ENCODE peak calls at places on chromosomes 5 and 9, in eight cellular contexts. G is hepatocyte, D is PC-3, R is fibroblast of lung, F is A673, T is neural progenitor cell, M is H1, S is MM.1S. I is an unnamed sample.
A peak's percentile ranks its signal among the peaks of the same experiment; 100 is the strongest.

GRCh38 chr5:909086-909485 is 16.4 kb downstream of the TRIP13 start:
- DNase-seq in G (no peak), D (no peak), R (no peak), F (no peak), T (no peak), M (no peak), S (no peak), I (no peak)

GRCh38 chr5:139954022-139954421 is 89.1 kb downstream of the NRG2 start:
- DNase-seq in G (no peak), D (no peak), R (no peak), F (no peak), T (no peak), M (no peak), S (no peak), I (no peak)

GRCh38 chr5:31383734-31384133 is 148.2 kb downstream of the DROSHA start:
- DNase-seq in G (no peak), D (no peak), R (no peak), F (no peak), T (no peak), M (no peak), S (no peak), I (peak; percentile 23)

GRCh38 chr9:79301549-79301948 is 270.2 kb upstream of the TLE4 start:
- DNase-seq in G (no peak), D (no peak), R (no peak), F (peak; percentile 9), T (peak; percentile 51), M (no peak), S (no peak), I (no peak)

GRCh38 chr5:87410941-87411340 is 1.8 kb downstream of the CCNH start:
- DNase-seq in G (no peak), D (peak; percentile 46), R (peak; percentile 80), F (no peak), T (no peak), M (no peak), S (no peak), I (peak; percentile 97)

GRCh38 chr5:168377525-168377924 is 86.1 kb downstream of the WWC1 start:
- DNase-seq in G (no peak), D (no peak), R (no peak), F (no peak), T (no peak), M (no peak), S (no peak), I (no peak)

GRCh38 chr5:6220346-6221088 is 157.8 kb downstream of the MED10 start:
- DNase-seq in G (peak; percentile 32), D (no peak), R (no peak), F (no peak), T (peak; percentile 26), M (no peak), S (no peak), I (no peak)

GRCh38 chr9:123957168-123957721 is 27.3 kb upstream of the DENND1A start:
- DNase-seq in G (no peak), D (peak; percentile 63), R (no peak), F (no peak), T (no peak), M (no peak), S (no peak), I (no peak)

DNA sequence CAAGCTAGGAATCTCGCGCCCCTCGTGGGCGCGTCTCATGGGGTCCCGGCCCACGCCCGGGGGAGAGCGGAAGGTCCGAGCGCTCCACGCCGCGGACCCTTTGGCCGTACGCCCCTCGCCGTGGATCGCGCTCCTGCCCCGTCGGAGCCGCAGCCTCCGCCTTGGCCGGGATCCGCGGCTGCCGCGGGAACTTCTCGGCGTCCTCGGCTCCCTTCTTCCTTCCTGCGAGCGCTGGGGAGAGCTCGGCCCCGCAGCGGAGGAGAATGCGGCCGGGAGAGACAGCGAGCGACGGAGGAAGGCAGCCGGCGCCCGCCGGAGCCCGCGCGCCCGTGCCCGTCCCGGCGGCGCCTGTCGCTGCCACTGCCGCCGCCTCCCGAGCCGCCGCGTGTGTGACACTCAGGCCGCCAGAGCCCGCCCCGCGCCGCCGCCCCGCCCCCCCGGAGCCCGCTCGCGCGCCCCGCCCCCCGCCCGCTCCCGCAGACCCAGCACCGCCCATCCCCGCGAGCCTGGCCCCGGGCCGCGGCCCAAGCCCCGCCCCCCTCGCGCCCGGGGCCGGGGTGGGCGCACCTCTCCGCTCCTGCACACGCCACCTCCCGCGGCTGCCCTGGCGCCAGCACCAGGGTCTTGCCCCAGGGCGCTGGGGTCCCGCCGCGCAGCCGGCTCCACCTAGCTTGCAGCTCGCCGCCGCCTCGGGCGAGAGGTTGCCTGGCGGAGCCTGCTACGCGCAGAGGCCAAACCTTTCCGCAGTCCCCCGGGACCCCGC is at the start of gene SHB:
- DNase-seq in G (peak; percentile 91), D (peak; percentile 59), R (peak; percentile 48), F (peak; percentile 87), T (peak; percentile 92), M (peak; percentile 51), S (peak; percentile 81), I (no peak)
- TF ChIP-seq CTCF in G (peak; percentile 53), D (peak; percentile 17), R (no peak), F (peak; percentile 50), T (no peak), M (no peak), S (no peak), I (no peak)

GRCh38 chr9:96047116-96047639 is 171.7 kb downstream of the ERCC6L2 start:
- DNase-seq in G (no peak), D (no peak), R (no peak), F (no peak), T (no peak), M (no peak), S (no peak), I (no peak)

GRCh38 chr9:96047741-96048115 is 172.2 kb downstream of the ERCC6L2 start:
- DNase-seq in G (no peak), D (no peak), R (no peak), F (no peak), T (peak; percentile 50), M (no peak), S (no peak), I (no peak)

GRCh38 chr9:96050048-96050875 is 174.8 kb downstream of the ERCC6L2 start:
- DNase-seq in G (no peak), D (no peak), R (no peak), F (no peak), T (no peak), M (no peak), S (no peak), I (no peak)

GRCh38 chr9:96048954-96049831 is 173.7 kb downstream of the ERCC6L2 start:
- DNase-seq in G (no peak), D (no peak), R (no peak), F (no peak), T (no peak), M (no peak), S (no peak), I (no peak)

DNA sequence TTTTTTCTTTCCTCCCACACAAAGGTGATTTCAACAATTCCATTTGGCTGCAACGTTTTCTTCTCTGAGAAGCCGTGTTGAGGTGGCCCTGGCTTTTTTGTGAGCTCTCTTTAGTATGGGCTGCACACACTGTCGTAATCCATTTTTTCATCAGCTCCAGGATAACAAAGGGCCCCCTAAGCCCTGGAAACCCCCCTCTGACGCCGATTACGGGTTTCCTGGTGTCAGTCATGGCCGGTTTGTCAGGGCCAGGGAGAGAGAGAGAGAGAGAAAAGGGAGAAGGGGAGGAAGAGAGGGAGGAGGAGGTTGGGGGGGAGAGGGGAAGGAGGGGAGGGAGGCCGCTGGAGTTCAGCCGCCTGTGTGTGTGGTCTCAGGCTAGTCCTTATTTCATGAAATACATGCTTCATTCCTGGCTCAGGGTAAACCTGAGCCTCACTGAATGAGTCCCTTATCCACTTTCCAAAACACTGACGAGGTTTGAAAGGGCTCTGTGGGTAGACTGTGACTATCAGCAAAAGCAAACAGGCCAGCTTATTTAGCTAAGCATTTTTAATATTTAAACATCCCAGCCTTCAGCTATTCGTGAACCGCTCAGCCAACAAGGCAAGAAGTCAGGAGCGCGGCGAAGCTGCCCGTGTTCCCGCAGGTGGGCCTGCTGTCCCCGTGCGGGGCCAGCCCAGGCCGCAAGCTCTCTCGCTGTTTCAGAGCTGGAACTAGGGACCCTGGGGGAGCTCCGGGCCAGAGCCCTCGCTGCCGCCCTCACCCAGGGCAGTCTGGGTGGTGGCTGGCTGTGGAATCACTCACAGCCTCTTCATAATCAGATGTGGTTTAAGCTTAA is 172.8 kb downstream of the ERCC6L2 start:
- DNase-seq in G (peak; percentile 74), D (no peak), R (peak; percentile 31), F (peak; percentile 59), T (peak; percentile 80), M (no peak), S (no peak), I (no peak)
- TF ChIP-seq EZH2 in G (no peak), D (no peak), R (no peak), F (no peak), T (no peak), M (no peak), S (no peak), I (no peak)

DNA sequence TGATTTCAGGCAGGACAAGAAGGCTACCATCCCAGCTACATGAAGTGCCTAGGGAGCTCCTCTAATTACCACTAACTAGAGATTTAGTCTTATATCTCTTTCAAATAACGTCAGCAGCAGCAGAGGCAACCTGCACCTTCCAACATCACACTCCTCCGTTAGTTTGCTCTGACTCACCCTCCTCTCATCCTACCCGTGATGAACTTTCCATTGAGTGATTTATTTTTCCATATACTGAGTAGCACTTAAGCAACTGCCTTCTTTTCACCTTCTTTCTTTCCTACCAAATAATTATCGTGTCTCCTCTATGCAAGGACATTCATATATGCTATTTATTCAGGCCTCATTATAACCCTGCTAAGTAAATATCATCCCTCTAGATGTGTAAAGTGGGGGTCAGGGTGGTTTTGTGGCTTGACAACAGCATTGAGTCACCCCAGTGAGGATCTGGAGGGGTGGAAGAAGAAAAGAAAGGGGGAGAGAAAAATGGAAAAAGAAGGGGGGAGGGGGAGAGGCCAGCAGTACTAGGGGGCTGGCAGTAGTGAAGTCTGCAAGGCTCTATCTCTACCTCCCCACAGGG is 64.6 kb upstream of the CAST start:
- DNase-seq in G (no peak), D (peak; percentile 59), R (peak; percentile 50), F (no peak), T (no peak), M (no peak), S (no peak), I (peak; percentile 77)
- TF ChIP-seq CTCF in G (no peak), D (no peak), R (no peak), F (no peak), T (no peak), M (no peak), S (no peak), I (no peak)

GRCh38 chr5:73445708-73446630 is 2.6 kb downstream of the FOXD1 start:
- DNase-seq in G (no peak), D (no peak), R (peak; percentile 33), F (no peak), T (no peak), M (no peak), S (no peak), I (no peak)

GRCh38 chr5:73448072-73448432 is 525 bp downstream of the FOXD1 start:
- DNase-seq in G (no peak), D (no peak), R (no peak), F (peak; percentile 33), T (peak; percentile 59), M (no peak), S (peak; percentile 44), I (no peak)

GRCh38 chr5:73447234-73448071 is 1.1 kb downstream of the FOXD1 start:
- DNase-seq in G (peak; percentile 54), D (peak; percentile 38), R (peak; percentile 72), F (peak; percentile 61), T (peak; percentile 79), M (no peak), S (peak; percentile 55), I (peak; percentile 61)

GRCh38 chr5:73448451-73449136 is at the start of gene FOXD1:
- DNase-seq in G (peak; percentile 87), D (peak; percentile 83), R (peak; percentile 96), F (peak; percentile 83), T (peak; percentile 90), M (no peak), S (peak; percentile 80), I (peak; percentile 96)

DNA sequence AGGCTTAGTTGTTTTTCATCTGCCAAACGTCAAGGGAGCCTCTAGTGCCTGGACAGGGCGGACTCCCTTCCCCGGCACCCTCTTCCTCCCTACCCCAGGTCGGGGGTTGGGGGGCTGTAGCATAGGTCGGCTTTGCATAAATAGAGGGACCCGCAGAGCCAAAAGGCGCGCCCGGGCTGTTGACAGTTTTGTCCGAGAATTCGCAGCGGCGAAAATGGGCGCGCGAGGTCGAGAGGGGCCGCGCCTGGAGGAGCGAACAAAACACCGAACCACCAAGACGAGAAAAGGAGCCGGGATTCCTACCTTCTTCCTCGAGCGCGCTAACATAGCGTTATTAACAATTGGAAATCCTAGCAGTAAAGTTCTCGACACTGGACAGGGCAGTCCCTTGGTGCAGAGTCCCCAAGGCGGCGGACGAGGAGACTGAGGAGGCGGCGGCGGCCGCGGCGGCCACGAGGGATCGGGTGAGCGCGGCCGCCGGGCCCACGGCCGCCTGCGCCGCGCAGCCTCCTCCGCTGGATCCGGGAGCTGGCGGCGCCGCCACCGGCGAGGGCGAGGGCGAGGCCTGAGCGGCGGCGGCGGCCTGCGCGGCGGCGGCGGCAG is 1.8 kb downstream of the FOXD1 start:
- DNase-seq in G (no peak), D (peak; percentile 16), R (peak; percentile 17), F (peak; percentile 15), T (peak; percentile 58), M (no peak), S (peak; percentile 8), I (no peak)
- TF ChIP-seq EZH2 in G (peak; percentile 94), D (no peak), R (no peak), F (peak; percentile 80), T (peak; percentile 92), M (peak; percentile 96), S (no peak), I (no peak)

I was measured in astrocyte.